ENCODE peak calls at places on chromosomes 4 and X, in nine cellular contexts. One of them, this sample, is unnamed.
A peak's percentile ranks its signal among the peaks of the same experiment; 100 is the strongest.

GRCh38 chr4:106851686-106852085 is 184.4 kb downstream of the DKK2 start:
- DNase-seq in ovary: no peak
- DNase-seq in left lung: no peak
- DNase-seq in mammary epithelial cell: no peak
- DNase-seq in A549: no peak
- DNase-seq in neural progenitor cell: no peak
- DNase-seq in transverse colon: no peak
- DNase-seq in PC-9: no peak
- DNase-seq in fibroblast of lung: no peak
- DNase-seq in this sample: no peak

GRCh38 chr4:113012776-113013175 is 36.7 kb upstream of the ANK2 start:
- DNase-seq in ovary: no peak
- DNase-seq in left lung: no peak
- DNase-seq in mammary epithelial cell: no peak
- DNase-seq in A549: no peak
- DNase-seq in neural progenitor cell: no peak
- DNase-seq in transverse colon: no peak
- DNase-seq in PC-9: no peak
- DNase-seq in fibroblast of lung: peak; percentile 10
- DNase-seq in this sample: peak; percentile 9

GRCh38 chrX:13024911-13025454 is 19.4 kb downstream of the FAM9C start:
- DNase-seq in ovary: no peak
- DNase-seq in left lung: no peak
- DNase-seq in mammary epithelial cell: no peak
- DNase-seq in A549: no peak
- DNase-seq in neural progenitor cell: no peak
- DNase-seq in transverse colon: no peak
- DNase-seq in PC-9: no peak
- DNase-seq in fibroblast of lung: no peak
- DNase-seq in this sample: no peak

GRCh38 chr4:30875659-30876269 is 155.6 kb downstream of the PCDH7 start:
- DNase-seq in ovary: no peak
- DNase-seq in left lung: no peak
- DNase-seq in mammary epithelial cell: peak; percentile 43
- DNase-seq in A549: no peak
- DNase-seq in neural progenitor cell: no peak
- DNase-seq in transverse colon: no peak
- DNase-seq in PC-9: peak; percentile 42
- DNase-seq in fibroblast of lung: peak; percentile 67
- DNase-seq in this sample: no peak

GRCh38 chrX:11626351-11626750 is 39.4 kb downstream of the ARHGAP6 start:
- DNase-seq in ovary: no peak
- DNase-seq in left lung: no peak
- DNase-seq in mammary epithelial cell: no peak
- DNase-seq in A549: no peak
- DNase-seq in neural progenitor cell: no peak
- DNase-seq in transverse colon: no peak
- DNase-seq in PC-9: no peak
- DNase-seq in fibroblast of lung: no peak
- DNase-seq in this sample: no peak

GRCh38 chr4:7041246-7041645 is 1.9 kb upstream of the TADA2B start:
- DNase-seq in ovary: no peak
- DNase-seq in left lung: no peak
- DNase-seq in mammary epithelial cell: no peak
- DNase-seq in A549: no peak
- DNase-seq in neural progenitor cell: no peak
- DNase-seq in transverse colon: no peak
- DNase-seq in PC-9: no peak
- DNase-seq in fibroblast of lung: no peak
- DNase-seq in this sample: no peak

GRCh38 chr4:121462660-121463261 is 81.9 kb upstream of the QRFPR start:
- DNase-seq in ovary: no peak
- DNase-seq in left lung: no peak
- DNase-seq in mammary epithelial cell: peak; percentile 54
- DNase-seq in A549: peak; percentile 62
- DNase-seq in neural progenitor cell: peak; percentile 85
- DNase-seq in transverse colon: peak; percentile 20
- DNase-seq in PC-9: peak; percentile 41
- DNase-seq in fibroblast of lung: peak; percentile 69
- DNase-seq in this sample: peak; percentile 60

GRCh38 chrX:12370444-12371089 is 232.3 kb downstream of the FRMPD4 start:
- DNase-seq in ovary: peak; percentile 38
- DNase-seq in left lung: no peak
- DNase-seq in mammary epithelial cell: no peak
- DNase-seq in A549: no peak
- DNase-seq in neural progenitor cell: no peak
- DNase-seq in transverse colon: no peak
- DNase-seq in PC-9: no peak
- DNase-seq in fibroblast of lung: peak; percentile 49
- DNase-seq in this sample: peak; percentile 25

GRCh38 chr4:2059726-2060577 is 825 bp downstream of the NAT8L start:
- DNase-seq in ovary: peak; percentile 41
- DNase-seq in left lung: no peak
- DNase-seq in mammary epithelial cell: no peak
- DNase-seq in A549: no peak
- DNase-seq in neural progenitor cell: peak; percentile 68
- DNase-seq in transverse colon: no peak
- DNase-seq in PC-9: peak; percentile 3
- DNase-seq in fibroblast of lung: no peak
- DNase-seq in this sample: no peak

GRCh38 chrX:71492086-71493065 is 40.5 kb upstream of the OGT start:
- DNase-seq in ovary: peak; percentile 56
- DNase-seq in left lung: peak; percentile 56
- DNase-seq in mammary epithelial cell: peak; percentile 14
- DNase-seq in A549: peak; percentile 50
- DNase-seq in neural progenitor cell: no peak
- DNase-seq in transverse colon: peak; percentile 44
- DNase-seq in PC-9: no peak
- DNase-seq in fibroblast of lung: peak; percentile 51
- DNase-seq in this sample: peak; percentile 51

GRCh38 chrX:39251995-39252394 is 450.7 kb downstream of the MID1IP1 start:
- DNase-seq in ovary: no peak
- DNase-seq in left lung: no peak
- DNase-seq in mammary epithelial cell: no peak
- DNase-seq in A549: no peak
- DNase-seq in neural progenitor cell: no peak
- DNase-seq in transverse colon: no peak
- DNase-seq in PC-9: no peak
- DNase-seq in fibroblast of lung: no peak
- DNase-seq in this sample: no peak

GRCh38 chr4:8494983-8495548 is 54.5 kb downstream of the TRMT44 start:
- DNase-seq in ovary: no peak
- DNase-seq in left lung: no peak
- DNase-seq in mammary epithelial cell: no peak
- DNase-seq in A549: no peak
- DNase-seq in neural progenitor cell: no peak
- DNase-seq in transverse colon: no peak
- DNase-seq in PC-9: no peak
- DNase-seq in fibroblast of lung: no peak
- DNase-seq in this sample: no peak

GRCh38 chrX:11533211-11533651 is 132.5 kb downstream of the ARHGAP6 start:
- DNase-seq in ovary: no peak
- DNase-seq in left lung: no peak
- DNase-seq in mammary epithelial cell: peak; percentile 64
- DNase-seq in A549: peak; percentile 83
- DNase-seq in neural progenitor cell: peak; percentile 46
- DNase-seq in transverse colon: no peak
- DNase-seq in PC-9: peak; percentile 76
- DNase-seq in fibroblast of lung: peak; percentile 78
- DNase-seq in this sample: no peak

GRCh38 chrX:39982927-39983326 is 114.8 kb downstream of the BCOR start:
- DNase-seq in ovary: no peak
- DNase-seq in left lung: peak; percentile 50
- DNase-seq in mammary epithelial cell: no peak
- DNase-seq in A549: no peak
- DNase-seq in neural progenitor cell: no peak
- DNase-seq in transverse colon: no peak
- DNase-seq in PC-9: no peak
- DNase-seq in fibroblast of lung: no peak
- DNase-seq in this sample: no peak

GRCh38 chr4:155571184-155571944 is 95.3 kb upstream of the GUCY1A1 start:
- DNase-seq in ovary: no peak
- DNase-seq in left lung: no peak
- DNase-seq in mammary epithelial cell: no peak
- DNase-seq in A549: no peak
- DNase-seq in neural progenitor cell: peak; percentile 11
- DNase-seq in transverse colon: no peak
- DNase-seq in PC-9: no peak
- DNase-seq in fibroblast of lung: no peak
- DNase-seq in this sample: no peak

GRCh38 chr4:55611358-55612059 is 19.5 kb upstream of the PDCL2 start:
- DNase-seq in ovary: no peak
- DNase-seq in left lung: no peak
- DNase-seq in mammary epithelial cell: peak; percentile 50
- DNase-seq in A549: no peak
- DNase-seq in neural progenitor cell: no peak
- DNase-seq in transverse colon: no peak
- DNase-seq in PC-9: no peak
- DNase-seq in fibroblast of lung: no peak
- DNase-seq in this sample: no peak

GRCh38 chrX:122219735-122220134 is 964.3 kb upstream of the GRIA3 start:
- DNase-seq in ovary: no peak
- DNase-seq in left lung: no peak
- DNase-seq in mammary epithelial cell: peak; percentile 47
- DNase-seq in A549: no peak
- DNase-seq in neural progenitor cell: no peak
- DNase-seq in transverse colon: no peak
- DNase-seq in PC-9: no peak
- DNase-seq in fibroblast of lung: no peak
- DNase-seq in this sample: no peak
- H3K27ac ChIP-seq in ovary: no peak overlapping the region
- H3K27ac ChIP-seq in left lung: no peak overlapping the region
- H3K27ac ChIP-seq in mammary epithelial cell: peak overlapping the region; percentile 55
- H3K27ac ChIP-seq in A549: no peak overlapping the region
- H3K27ac ChIP-seq in neural progenitor cell: peak overlapping the region; percentile 96
- H3K27ac ChIP-seq in transverse colon: no peak overlapping the region
- H3K27ac ChIP-seq in PC-9: no peak overlapping the region
- H3K27ac ChIP-seq in fibroblast of lung: no peak overlapping the region
- H3K27ac ChIP-seq in this sample: no peak overlapping the region

GRCh38 chr4:152588869-152589268 is 53.0 kb upstream of the FBXW7 start:
- DNase-seq in ovary: no peak
- DNase-seq in left lung: no peak
- DNase-seq in mammary epithelial cell: no peak
- DNase-seq in A549: no peak
- DNase-seq in neural progenitor cell: no peak
- DNase-seq in transverse colon: no peak
- DNase-seq in PC-9: no peak
- DNase-seq in fibroblast of lung: no peak
- DNase-seq in this sample: no peak

GRCh38 chr4:152590179-152591031 is 54.5 kb upstream of the FBXW7 start:
- DNase-seq in ovary: no peak
- DNase-seq in left lung: no peak
- DNase-seq in mammary epithelial cell: peak; percentile 89
- DNase-seq in A549: no peak
- DNase-seq in neural progenitor cell: no peak
- DNase-seq in transverse colon: no peak
- DNase-seq in PC-9: peak; percentile 76
- DNase-seq in fibroblast of lung: peak; percentile 97
- DNase-seq in this sample: peak; percentile 93

GRCh38 chr4:152591361-152591760 is 55.5 kb upstream of the FBXW7 start:
- DNase-seq in ovary: peak; percentile 56
- DNase-seq in left lung: peak; percentile 61
- DNase-seq in mammary epithelial cell: peak; percentile 42
- DNase-seq in A549: no peak
- DNase-seq in neural progenitor cell: peak; percentile 74
- DNase-seq in transverse colon: peak; percentile 63
- DNase-seq in PC-9: no peak
- DNase-seq in fibroblast of lung: peak; percentile 53
- DNase-seq in this sample: peak; percentile 16

GRCh38 chr4:152594981-152595916 is 59.4 kb upstream of the FBXW7 start:
- DNase-seq in ovary: no peak
- DNase-seq in left lung: no peak
- DNase-seq in mammary epithelial cell: peak; percentile 43
- DNase-seq in A549: no peak
- DNase-seq in neural progenitor cell: no peak
- DNase-seq in transverse colon: no peak
- DNase-seq in PC-9: no peak
- DNase-seq in fibroblast of lung: no peak
- DNase-seq in this sample: no peak

DNA sequence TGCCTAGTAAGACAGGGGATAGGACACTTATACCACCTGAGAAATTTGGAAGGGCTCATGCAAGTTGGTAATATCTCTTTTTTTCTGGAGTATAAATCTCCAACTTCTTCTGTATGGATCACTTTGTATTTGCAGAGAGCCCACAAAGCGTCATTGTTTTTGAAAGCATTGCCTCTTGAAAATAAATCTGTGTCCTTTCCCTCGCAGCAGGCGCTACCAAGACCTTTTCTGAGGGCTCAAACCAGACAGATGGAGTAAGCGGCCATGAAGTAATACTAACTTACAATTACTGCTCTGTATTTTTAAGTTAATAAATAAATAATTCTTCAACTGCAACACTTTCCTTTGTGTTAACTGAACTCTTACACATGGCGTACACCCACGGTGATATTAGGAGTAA is 56.0 kb upstream of the FBXW7 start:
- DNase-seq in ovary: no peak
- DNase-seq in left lung: no peak
- DNase-seq in mammary epithelial cell: no peak
- DNase-seq in A549: no peak
- DNase-seq in neural progenitor cell: no peak
- DNase-seq in transverse colon: no peak
- DNase-seq in PC-9: no peak
- DNase-seq in fibroblast of lung: no peak
- DNase-seq in this sample: no peak
- H3K4me3 ChIP-seq in ovary: no peak overlapping the region
- H3K4me3 ChIP-seq in left lung: no peak overlapping the region
- H3K4me3 ChIP-seq in mammary epithelial cell: peak overlapping the region; percentile 25
- H3K4me3 ChIP-seq in A549: no peak overlapping the region
- H3K4me3 ChIP-seq in neural progenitor cell: peak overlapping the region; percentile 28
- H3K4me3 ChIP-seq in transverse colon: no peak overlapping the region
- H3K4me3 ChIP-seq in PC-9: no peak overlapping the region
- H3K4me3 ChIP-seq in fibroblast of lung: no peak overlapping the region
- H3K4me3 ChIP-seq in this sample: no peak overlapping the region

DNA sequence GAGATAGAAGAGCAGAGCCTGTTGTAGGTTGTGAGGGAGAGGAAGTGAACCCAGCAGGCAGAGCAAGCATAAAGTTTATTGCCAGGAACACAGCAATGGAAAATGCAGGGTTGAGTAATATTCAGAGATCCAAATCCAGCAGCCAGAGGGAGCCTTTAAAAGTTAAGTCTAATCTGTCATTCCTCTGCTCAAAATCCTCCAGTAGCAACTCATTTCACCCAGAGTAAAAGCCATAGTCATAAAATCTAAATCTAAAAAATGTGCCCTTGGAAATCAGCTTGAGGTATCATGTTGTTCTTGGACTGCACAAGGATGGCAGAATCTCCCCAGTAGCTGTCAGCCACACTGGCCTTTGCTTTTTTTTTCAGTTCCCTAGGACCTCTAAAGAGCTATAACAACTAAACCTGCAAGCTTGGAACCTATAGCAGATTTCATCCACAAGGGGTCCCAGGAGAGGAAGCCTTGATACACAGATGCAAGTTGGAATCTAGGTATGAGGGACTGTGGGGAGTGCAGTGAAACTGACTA is 62.9 kb upstream of the FRAS1 start:
- DNase-seq in ovary: no peak
- DNase-seq in left lung: no peak
- DNase-seq in mammary epithelial cell: peak; percentile 47
- DNase-seq in A549: peak; percentile 57
- DNase-seq in neural progenitor cell: peak; percentile 85
- DNase-seq in transverse colon: no peak
- DNase-seq in PC-9: no peak
- DNase-seq in fibroblast of lung: peak; percentile 67
- DNase-seq in this sample: peak; percentile 71
- TF ChIP-seq CTCF in ovary: no peak
- TF ChIP-seq CTCF in left lung: peak; percentile 37
- TF ChIP-seq CTCF in mammary epithelial cell: peak; percentile 73
- TF ChIP-seq CTCF in A549: peak; percentile 44
- TF ChIP-seq CTCF in neural progenitor cell: peak; percentile 78
- TF ChIP-seq CTCF in transverse colon: peak; percentile 38
- TF ChIP-seq CTCF in PC-9: peak; percentile 66
- TF ChIP-seq CTCF in fibroblast of lung: peak; percentile 69
- TF ChIP-seq CTCF in this sample: peak; percentile 82

GRCh38 chr4:139167774-139168444 is 9.1 kb downstream of the ELF2 start:
- DNase-seq in ovary: no peak
- DNase-seq in left lung: no peak
- DNase-seq in mammary epithelial cell: peak; percentile 94
- DNase-seq in A549: peak; percentile 62
- DNase-seq in neural progenitor cell: no peak
- DNase-seq in transverse colon: no peak
- DNase-seq in PC-9: peak; percentile 69
- DNase-seq in fibroblast of lung: peak; percentile 42
- DNase-seq in this sample: peak; percentile 24
- H3K27ac ChIP-seq in ovary: no peak overlapping the region
- H3K27ac ChIP-seq in left lung: no peak overlapping the region
- H3K27ac ChIP-seq in mammary epithelial cell: peak overlapping the region; percentile 97
- H3K27ac ChIP-seq in A549: no peak overlapping the region
- H3K27ac ChIP-seq in neural progenitor cell: no peak overlapping the region
- H3K27ac ChIP-seq in transverse colon: peak overlapping the region; percentile 7
- H3K27ac ChIP-seq in PC-9: no peak overlapping the region
- H3K27ac ChIP-seq in fibroblast of lung: no peak overlapping the region
- H3K27ac ChIP-seq in this sample: no peak overlapping the region